ENCODE peak calls at places on chromosomes 7 and 10, in four cellular contexts. One of them, this sample, is unnamed.

GRCh38 chr7:156384706-156385105 is 255.9 kb upstream of the RNF32 start:
- DNase-seq in NCI-H1092 treated with DMSO at 0.1 percent for 48 hours: no peak
- DNase-seq in cerebellar nuclear complex: no peak
- DNase-seq in T-helper 2 cell: no peak
- DNase-seq in this sample: no peak

GRCh38 chr7:142463401-142463850 is 205.6 kb upstream of the PRSS58 start:
- DNase-seq in cerebellar nuclear complex: no peak
- DNase-seq in T-helper 2 cell: peak; percentile 66
- DNase-seq in NCI-H1092 treated with DMSO at 0.1 percent for 48 hours: no peak
- DNase-seq in this sample: no peak

GRCh38 chr7:90764848-90765570 is 168.9 kb downstream of the CDK14 start:
- DNase-seq in cerebellar nuclear complex: no peak
- DNase-seq in NCI-H1092 treated with DMSO at 0.1 percent for 48 hours: no peak
- DNase-seq in T-helper 2 cell: no peak
- DNase-seq in this sample: no peak

GRCh38 chr7:131835141-131835540 is 278.7 kb upstream of the PODXL start:
- DNase-seq in T-helper 2 cell: no peak
- DNase-seq in cerebellar nuclear complex: peak; percentile 40
- DNase-seq in NCI-H1092 treated with DMSO at 0.1 percent for 48 hours: no peak
- DNase-seq in this sample: no peak

GRCh38 chr10:73768881-73769280 is 13.0 kb upstream of the CHCHD1 start:
- DNase-seq in NCI-H1092 treated with DMSO at 0.1 percent for 48 hours: no peak
- DNase-seq in cerebellar nuclear complex: no peak
- DNase-seq in T-helper 2 cell: peak; percentile 82
- DNase-seq in this sample: no peak

GRCh38 chr10:70106958-70107791 is 25.4 kb downstream of the AIFM2 start:
- DNase-seq in T-helper 2 cell: no peak
- DNase-seq in cerebellar nuclear complex: no peak
- DNase-seq in NCI-H1092 treated with DMSO at 0.1 percent for 48 hours: no peak
- DNase-seq in this sample: no peak

GRCh38 chr7:13933106-13933505 is 56.4 kb downstream of the ETV1 start:
- DNase-seq in NCI-H1092 treated with DMSO at 0.1 percent for 48 hours: no peak
- DNase-seq in cerebellar nuclear complex: no peak
- DNase-seq in T-helper 2 cell: no peak
- DNase-seq in this sample: no peak

GRCh38 chr7:139691253-139691781 is 86.5 kb downstream of the HIPK2 start:
- DNase-seq in NCI-H1092 treated with DMSO at 0.1 percent for 48 hours: peak; percentile 89
- DNase-seq in cerebellar nuclear complex: no peak
- DNase-seq in T-helper 2 cell: no peak
- DNase-seq in this sample: no peak